ENCODE peak calls at places on chromosomes 12 and 14, in seven cellular contexts. O, R, Z, M, I, J and Y are unnamed samples.

GRCh38 chr14:55867726-55868125 is 250.5 kb upstream of the PELI2 start:
- DNase-seq in O (peak; percentile 52), R (no peak), Z (no peak), M (no peak), I (peak; percentile 38), J (no peak), Y (no peak)

GRCh38 chr12:42343721-42344120 is 17.8 kb downstream of the PPHLN1 start:
- DNase-seq in O (no peak), R (no peak), Z (no peak), M (no peak), I (no peak), J (no peak), Y (no peak)

GRCh38 chr12:30095511-30095910 is 311.8 kb upstream of the TMTC1 start:
- DNase-seq in O (no peak), R (no peak), Z (no peak), M (no peak), I (no peak), J (no peak), Y (no peak)

GRCh38 chr12:34390171-34390841 is 368.0 kb downstream of the ALG10 start:
- DNase-seq in O (no peak), R (no peak), Z (no peak), M (peak; percentile 51), I (no peak), J (peak; percentile 41), Y (no peak)

GRCh38 chr12:7859552-7859951 is 13.2 kb downstream of the SLC2A14 start:
- DNase-seq in O (peak; percentile 81), R (no peak), Z (no peak), M (no peak), I (peak; percentile 88), J (no peak), Y (peak; percentile 60)

GRCh38 chr12:54279227-54279631 is 693 bp downstream of the CBX5 start:
- DNase-seq in O (no peak), R (no peak), Z (no peak), M (no peak), I (no peak), J (no peak), Y (no peak)

GRCh38 chr12:129594098-129594497 is 309.7 kb downstream of the TMEM132D start:
- DNase-seq in O (no peak), R (no peak), Z (no peak), M (no peak), I (peak; percentile 45), J (no peak), Y (peak; percentile 34)

GRCh38 chr12:125340791-125341190 is 275.6 kb downstream of the AACS start:
- DNase-seq in O (peak; percentile 52), R (peak; percentile 8), Z (peak; percentile 39), M (no peak), I (peak; percentile 84), J (peak; percentile 67), Y (peak; percentile 50)

GRCh38 chr14:21557084-21557901 is 22.6 kb downstream of the OR10G3 start:
- DNase-seq in O (peak; percentile 85), R (peak; percentile 94), Z (peak; percentile 77), M (no peak), I (peak; percentile 65), J (peak; percentile 90), Y (peak; percentile 81)

GRCh38 chr12:95790912-95791849 is 617 bp upstream of the NTN4 start:
- DNase-seq in O (peak; percentile 22), R (peak; percentile 42), Z (peak; percentile 20), M (peak; percentile 83), I (no peak), J (peak; percentile 66), Y (no peak)

GRCh38 chr12:102343361-102344121 is 136.8 kb downstream of the IGF1 start:
- DNase-seq in O (peak; percentile 16), R (no peak), Z (no peak), M (no peak), I (peak; percentile 2), J (no peak), Y (peak; percentile 12)

GRCh38 chr12:1083888-1084262 is 92.9 kb downstream of the ERC1 start:
- DNase-seq in O (peak; percentile 69), R (peak; percentile 20), Z (no peak), M (no peak), I (peak; percentile 82), J (peak; percentile 64), Y (peak; percentile 66)

GRCh38 chr12:80979821-80980220 is 42.1 kb upstream of the LIN7A start:
- DNase-seq in O (no peak), R (no peak), Z (peak; percentile 10), M (no peak), I (no peak), J (no peak), Y (no peak)

GRCh38 chr14:95291859-95292542 is 27.7 kb downstream of the CLMN start:
- DNase-seq in O (peak; percentile 21), R (no peak), Z (peak; percentile 68), M (no peak), I (peak; percentile 20), J (peak; percentile 75), Y (peak; percentile 88)

GRCh38 chr12:111685322-111685810 is 390 bp downstream of the BRAP start:
- DNase-seq in O (no peak), R (no peak), Z (peak; percentile 38), M (no peak), I (no peak), J (no peak), Y (no peak)

GRCh38 chr12:26736563-26737486 is 96.2 kb downstream of the ITPR2 start:
- DNase-seq in O (peak; percentile 63), R (no peak), Z (no peak), M (no peak), I (peak; percentile 51), J (no peak), Y (peak; percentile 33)

GRCh38 chr14:77616454-77617229 is at the start of gene SPTLC2:
- DNase-seq in O (peak; percentile 99), R (peak; percentile 99), Z (peak; percentile 98), M (peak; percentile 100), I (peak; percentile 99), J (peak; percentile 100), Y (peak; percentile 100)

GRCh38 chr12:91180162-91180561 is 2.5 kb downstream of the DCN start:
- DNase-seq in O (no peak), R (no peak), Z (no peak), M (no peak), I (no peak), J (no peak), Y (no peak)

GRCh38 chr12:106254724-106255123 is 6.9 kb upstream of the CKAP4 start:
- DNase-seq in O (no peak), R (peak; percentile 42), Z (no peak), M (no peak), I (no peak), J (no peak), Y (no peak)

GRCh38 chr12:132766380-132767085 is 4.9 kb upstream of the ANKLE2 start:
- DNase-seq in O (peak; percentile 27), R (peak; percentile 38), Z (peak; percentile 36), M (peak; percentile 64), I (peak; percentile 26), J (no peak), Y (no peak)

GRCh38 chr14:54451961-54452360 is 10.8 kb upstream of the CNIH1 start:
- DNase-seq in O (no peak), R (no peak), Z (no peak), M (no peak), I (no peak), J (no peak), Y (no peak)

GRCh38 chr14:54453252-54453651 is 12.1 kb upstream of the CNIH1 start:
- DNase-seq in O (no peak), R (no peak), Z (no peak), M (no peak), I (no peak), J (no peak), Y (no peak)

GRCh38 chr14:54447231-54447692 is 6.1 kb upstream of the CNIH1 start:
- DNase-seq in O (peak; percentile 52), R (no peak), Z (peak; percentile 78), M (no peak), I (no peak), J (no peak), Y (no peak)

GRCh38 chr14:54450535-54450934 is 9.4 kb upstream of the CNIH1 start:
- DNase-seq in O (peak; percentile 60), R (no peak), Z (no peak), M (no peak), I (peak; percentile 32), J (no peak), Y (no peak)

DNA sequence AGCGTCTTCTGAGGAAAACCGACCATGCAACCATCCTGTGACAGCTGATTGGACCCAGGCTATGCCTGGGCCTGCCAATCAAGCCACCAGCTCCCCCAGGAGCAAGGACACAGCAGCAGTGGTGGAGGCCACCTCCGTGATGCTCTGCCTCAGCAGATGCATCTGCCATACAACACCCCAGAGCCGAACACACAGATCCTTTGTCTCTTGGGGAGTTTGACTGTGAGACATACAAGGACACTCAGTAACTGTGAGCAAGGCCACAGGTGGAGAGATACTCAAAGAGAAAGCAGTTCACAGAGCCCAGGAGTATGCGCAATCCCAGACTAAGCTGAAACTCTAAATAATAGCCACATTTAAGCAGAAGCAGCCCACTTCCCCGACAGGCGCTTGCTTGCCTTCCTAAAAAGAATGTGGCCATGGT is 10.0 kb upstream of the CNIH1 start:
- DNase-seq in O (no peak), R (no peak), Z (no peak), M (no peak), I (no peak), J (no peak), Y (no peak)
- H3K27ac ChIP-seq in O (no peak overlapping the region), R (no peak overlapping the region), Z (no peak overlapping the region), M (no peak overlapping the region), I (no peak overlapping the region), J (no peak overlapping the region), Y (no peak overlapping the region)

GRCh38 chr12:47885566-47885965 is 19.2 kb downstream of the VDR start:
- DNase-seq in O (no peak), R (no peak), Z (no peak), M (no peak), I (no peak), J (no peak), Y (no peak)
- H3K36me3 ChIP-seq in O (no peaks in the 10 kb centered on the region), R (no peaks in the 10 kb centered on the region), Z (no peaks in the 10 kb centered on the region), M (no peaks in the 10 kb centered on the region), I (no peaks in the 10 kb centered on the region), J (no peaks in the 10 kb centered on the region), Y (no peaks in the 10 kb centered on the region)

GRCh38 chr14:60861545-60862147 is 119.2 kb downstream of the TRMT5 start:
- DNase-seq in O (no peak), R (no peak), Z (no peak), M (no peak), I (no peak), J (no peak), Y (no peak)

GRCh38 chr14:60862283-60862682 is 118.6 kb downstream of the TRMT5 start:
- DNase-seq in O (no peak), R (peak; percentile 65), Z (peak; percentile 82), M (no peak), I (no peak), J (no peak), Y (no peak)

GRCh38 chr14:60867503-60868172 is 113.2 kb downstream of the TRMT5 start:
- DNase-seq in O (peak; percentile 40), R (no peak), Z (no peak), M (no peak), I (no peak), J (no peak), Y (no peak)

GRCh38 chr14:60863251-60863650 is 117.6 kb downstream of the TRMT5 start:
- DNase-seq in O (no peak), R (no peak), Z (no peak), M (no peak), I (no peak), J (no peak), Y (no peak)

GRCh38 chr14:60865378-60866127 is 115.3 kb downstream of the TRMT5 start:
- DNase-seq in O (no peak), R (no peak), Z (no peak), M (no peak), I (no peak), J (no peak), Y (no peak)
- H3K27ac ChIP-seq in O (no peak overlapping the region), R (no peak overlapping the region), Z (no peak overlapping the region), M (no peak overlapping the region), I (no peak overlapping the region), J (peak overlapping the region; percentile 46), Y (no peak overlapping the region)

GRCh38 chr12:92775416-92775815 is 72.6 kb downstream of the PLEKHG7 start:
- DNase-seq in O (no peak), R (no peak), Z (no peak), M (no peak), I (no peak), J (no peak), Y (no peak)
- H3K36me3 ChIP-seq in O (peaks cover 15% of the 10 kb centered on the region), R (peaks cover 23% of the 10 kb centered on the region), Z (peaks cover 29% of the 10 kb centered on the region), M (peaks cover 4% of the 10 kb centered on the region), I (peaks cover 25% of the 10 kb centered on the region), J (peaks cover 35% of the 10 kb centered on the region), Y (peaks cover 12% of the 10 kb centered on the region)